ENCODE peak calls at places on chromosome 20, in six cellular contexts. One of them, this sample, is unnamed.

GRCh38 chr20:62955519-62956386 is 3.2 kb downstream of the SLC17A9 start:
- DNase-seq in bronchial epithelial cell: no peak
- DNase-seq in cardiac muscle cell: no peak
- DNase-seq in AG04450: no peak
- DNase-seq in hepatocyte: peak; percentile 82
- DNase-seq in choroid plexus epithelial cell: no peak
- DNase-seq in this sample: no peak

GRCh38 chr20:17762243-17762872 is 62.6 kb downstream of the BANF2 start:
- DNase-seq in AG04450: no peak
- DNase-seq in cardiac muscle cell: no peak
- DNase-seq in choroid plexus epithelial cell: no peak
- DNase-seq in hepatocyte: no peak
- DNase-seq in bronchial epithelial cell: no peak
- DNase-seq in this sample: no peak

GRCh38 chr20:25025091-25025861 is 32.7 kb downstream of the ACSS1 start:
- DNase-seq in bronchial epithelial cell: no peak
- DNase-seq in AG04450: no peak
- DNase-seq in hepatocyte: no peak
- DNase-seq in choroid plexus epithelial cell: no peak
- DNase-seq in cardiac muscle cell: no peak
- DNase-seq in this sample: no peak

GRCh38 chr20:4820833-4821518 is 99.3 kb downstream of the PRND start:
- DNase-seq in AG04450: peak; percentile 60
- DNase-seq in bronchial epithelial cell: peak; percentile 64
- DNase-seq in cardiac muscle cell: peak; percentile 76
- DNase-seq in choroid plexus epithelial cell: peak; percentile 63
- DNase-seq in hepatocyte: no peak
- DNase-seq in this sample: no peak

GRCh38 chr20:568097-568864 is 24.7 kb upstream of the CSNK2A1 start:
- DNase-seq in choroid plexus epithelial cell: no peak
- DNase-seq in AG04450: no peak
- DNase-seq in bronchial epithelial cell: no peak
- DNase-seq in cardiac muscle cell: no peak
- DNase-seq in hepatocyte: no peak
- DNase-seq in this sample: no peak

GRCh38 chr20:24648481-24648880 is 179.1 kb downstream of the SYNDIG1 start:
- DNase-seq in choroid plexus epithelial cell: peak; percentile 73
- DNase-seq in cardiac muscle cell: peak; percentile 54
- DNase-seq in hepatocyte: no peak
- DNase-seq in bronchial epithelial cell: no peak
- DNase-seq in AG04450: no peak
- DNase-seq in this sample: no peak

GRCh38 chr20:44615169-44615791 is 32.9 kb downstream of the PKIG start:
- DNase-seq in bronchial epithelial cell: no peak
- DNase-seq in choroid plexus epithelial cell: no peak
- DNase-seq in cardiac muscle cell: peak; percentile 48
- DNase-seq in AG04450: no peak
- DNase-seq in hepatocyte: no peak
- DNase-seq in this sample: no peak

GRCh38 chr20:38418509-38419204 is 16.5 kb downstream of the SNHG17 start:
- DNase-seq in choroid plexus epithelial cell: peak; percentile 39
- DNase-seq in hepatocyte: no peak
- DNase-seq in cardiac muscle cell: peak; percentile 74
- DNase-seq in AG04450: no peak
- DNase-seq in bronchial epithelial cell: no peak
- DNase-seq in this sample: no peak

GRCh38 chr20:58349586-58349985 is 39.4 kb upstream of the VAPB start:
- DNase-seq in hepatocyte: no peak
- DNase-seq in cardiac muscle cell: peak; percentile 43
- DNase-seq in choroid plexus epithelial cell: peak; percentile 85
- DNase-seq in AG04450: no peak
- DNase-seq in bronchial epithelial cell: peak; percentile 90
- DNase-seq in this sample: no peak

GRCh38 chr20:56945901-56946300 is 316.8 kb downstream of the TFAP2C start:
- DNase-seq in choroid plexus epithelial cell: no peak
- DNase-seq in hepatocyte: no peak
- DNase-seq in cardiac muscle cell: no peak
- DNase-seq in AG04450: no peak
- DNase-seq in bronchial epithelial cell: no peak
- DNase-seq in this sample: no peak

GRCh38 chr20:40134176-40134575 is 554.9 kb downstream of the MAFB start:
- DNase-seq in cardiac muscle cell: no peak
- DNase-seq in hepatocyte: no peak
- DNase-seq in choroid plexus epithelial cell: no peak
- DNase-seq in bronchial epithelial cell: no peak
- DNase-seq in AG04450: no peak
- DNase-seq in this sample: no peak

GRCh38 chr20:45340236-45340847 is 7.9 kb downstream of the SDC4 start:
- DNase-seq in choroid plexus epithelial cell: no peak
- DNase-seq in cardiac muscle cell: no peak
- DNase-seq in hepatocyte: peak; percentile 32
- DNase-seq in AG04450: no peak
- DNase-seq in bronchial epithelial cell: no peak
- DNase-seq in this sample: no peak

GRCh38 chr20:5657190-5657872 is 92.9 kb upstream of the SHLD1 start:
- DNase-seq in bronchial epithelial cell: peak; percentile 99
- DNase-seq in AG04450: peak; percentile 91
- DNase-seq in cardiac muscle cell: peak; percentile 99
- DNase-seq in hepatocyte: peak; percentile 65
- DNase-seq in choroid plexus epithelial cell: peak; percentile 99
- DNase-seq in this sample: no peak

GRCh38 chr20:11740975-11741374 is 176.7 kb upstream of the BTBD3 start:
- DNase-seq in hepatocyte: no peak
- DNase-seq in cardiac muscle cell: no peak
- DNase-seq in choroid plexus epithelial cell: no peak
- DNase-seq in bronchial epithelial cell: no peak
- DNase-seq in AG04450: no peak
- DNase-seq in this sample: no peak

GRCh38 chr20:38859070-38859690 is 53.7 kb downstream of the PPP1R16B start:
- DNase-seq in choroid plexus epithelial cell: no peak
- DNase-seq in bronchial epithelial cell: no peak
- DNase-seq in cardiac muscle cell: no peak
- DNase-seq in hepatocyte: no peak
- DNase-seq in AG04450: no peak
- DNase-seq in this sample: no peak

GRCh38 chr20:37243937-37244571 is 17.6 kb downstream of the GHRH start:
- DNase-seq in AG04450: no peak
- DNase-seq in choroid plexus epithelial cell: peak; percentile 20
- DNase-seq in bronchial epithelial cell: no peak
- DNase-seq in cardiac muscle cell: peak; percentile 23
- DNase-seq in hepatocyte: no peak
- DNase-seq in this sample: no peak

GRCh38 chr20:41023549-41023948 is 5.1 kb upstream of the TOP1 start:
- DNase-seq in cardiac muscle cell: no peak
- DNase-seq in choroid plexus epithelial cell: no peak
- DNase-seq in bronchial epithelial cell: no peak
- DNase-seq in AG04450: no peak
- DNase-seq in hepatocyte: no peak
- DNase-seq in this sample: no peak

GRCh38 chr20:9467995-9468394 is 46.4 kb upstream of the LAMP5 start:
- DNase-seq in AG04450: no peak
- DNase-seq in cardiac muscle cell: no peak
- DNase-seq in bronchial epithelial cell: no peak
- DNase-seq in choroid plexus epithelial cell: no peak
- DNase-seq in hepatocyte: no peak
- DNase-seq in this sample: no peak

GRCh38 chr20:36645998-36646397 is at the start of gene SLA2:
- DNase-seq in hepatocyte: no peak
- DNase-seq in bronchial epithelial cell: no peak
- DNase-seq in choroid plexus epithelial cell: no peak
- DNase-seq in AG04450: no peak
- DNase-seq in cardiac muscle cell: no peak
- DNase-seq in this sample: no peak

GRCh38 chr20:54219751-54220426 is 12.0 kb downstream of the PFDN4 start:
- DNase-seq in bronchial epithelial cell: peak; percentile 52
- DNase-seq in hepatocyte: peak; percentile 55
- DNase-seq in choroid plexus epithelial cell: peak; percentile 73
- DNase-seq in cardiac muscle cell: peak; percentile 73
- DNase-seq in AG04450: no peak
- DNase-seq in this sample: no peak

GRCh38 chr20:59680852-59681251 is 76.5 kb downstream of the PHACTR3 start:
- DNase-seq in AG04450: no peak
- DNase-seq in choroid plexus epithelial cell: no peak
- DNase-seq in bronchial epithelial cell: no peak
- DNase-seq in cardiac muscle cell: no peak
- DNase-seq in hepatocyte: no peak
- DNase-seq in this sample: no peak

GRCh38 chr20:31894980-31895675 is 24.7 kb downstream of the TTLL9 start:
- DNase-seq in choroid plexus epithelial cell: peak; percentile 76
- DNase-seq in bronchial epithelial cell: peak; percentile 63
- DNase-seq in hepatocyte: peak; percentile 60
- DNase-seq in cardiac muscle cell: peak; percentile 73
- DNase-seq in AG04450: no peak
- DNase-seq in this sample: peak; percentile 86

GRCh38 chr20:11178946-11179654 is 505.3 kb upstream of the JAG1 start:
- DNase-seq in AG04450: peak; percentile 7
- DNase-seq in cardiac muscle cell: peak; percentile 44
- DNase-seq in choroid plexus epithelial cell: peak; percentile 75
- DNase-seq in hepatocyte: no peak
- DNase-seq in bronchial epithelial cell: peak; percentile 99
- DNase-seq in this sample: no peak

GRCh38 chr20:39676857-39677351 is 714.8 kb downstream of the DHX35 start:
- DNase-seq in cardiac muscle cell: peak; percentile 11
- DNase-seq in bronchial epithelial cell: peak; percentile 42
- DNase-seq in choroid plexus epithelial cell: no peak
- DNase-seq in hepatocyte: no peak
- DNase-seq in AG04450: no peak
- DNase-seq in this sample: no peak

GRCh38 chr20:50322703-50323131 is 132.1 kb downstream of the CEBPB start:
- DNase-seq in hepatocyte: no peak
- DNase-seq in AG04450: no peak
- DNase-seq in choroid plexus epithelial cell: no peak
- DNase-seq in cardiac muscle cell: no peak
- DNase-seq in bronchial epithelial cell: no peak
- DNase-seq in this sample: no peak
- H3K4me3 ChIP-seq in hepatocyte: no peak overlapping the region
- H3K4me3 ChIP-seq in AG04450: no peak overlapping the region
- H3K4me3 ChIP-seq in choroid plexus epithelial cell: no peak overlapping the region
- H3K4me3 ChIP-seq in cardiac muscle cell: no peak overlapping the region
- H3K4me3 ChIP-seq in bronchial epithelial cell: no peak overlapping the region
- H3K4me3 ChIP-seq in this sample: no peak overlapping the region

DNA sequence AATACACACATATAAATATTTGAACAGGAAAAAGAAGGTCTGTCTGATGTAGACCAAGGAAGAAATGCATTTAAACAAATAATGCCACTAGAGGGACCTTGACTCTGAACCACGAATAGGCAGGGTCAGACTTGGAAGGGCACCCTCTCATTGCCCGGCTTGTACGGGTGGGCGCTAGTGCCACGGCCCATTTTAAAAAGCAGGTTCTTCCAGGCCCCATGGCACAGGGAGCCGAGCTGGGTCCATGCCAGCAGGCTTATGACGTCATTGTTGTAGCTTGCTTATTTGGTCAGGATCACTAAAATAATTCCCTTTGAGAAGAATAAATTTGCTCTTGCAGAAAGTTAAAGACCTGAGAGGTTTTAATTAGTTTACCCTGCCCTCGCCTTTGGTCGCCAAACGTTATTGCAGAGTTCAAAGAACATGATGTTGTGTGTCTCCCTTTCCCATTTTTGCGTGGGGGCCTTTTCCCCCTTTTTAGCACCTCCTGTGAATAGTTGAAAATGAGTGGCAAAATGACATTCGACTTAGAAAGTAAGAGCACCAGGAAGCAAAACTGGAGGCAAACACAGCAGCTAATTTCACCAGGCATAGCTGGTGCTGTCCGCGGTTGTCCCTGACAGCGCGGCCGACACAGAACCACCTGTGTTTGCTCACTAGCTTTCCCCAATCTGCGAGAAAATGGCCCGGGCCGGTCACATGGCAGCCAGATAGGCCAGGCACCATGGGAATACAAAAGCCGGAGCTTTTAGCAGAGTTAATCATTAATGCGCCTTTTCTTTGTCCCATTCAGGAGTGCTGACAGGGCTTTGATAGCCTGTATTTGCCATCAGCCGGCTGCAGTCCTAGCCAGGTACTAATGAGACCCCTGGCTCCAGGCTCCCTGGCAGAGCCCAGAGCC is 93.8 kb downstream of the FOXA2 start:
- DNase-seq in choroid plexus epithelial cell: no peak
- DNase-seq in bronchial epithelial cell: peak; percentile 39
- DNase-seq in hepatocyte: peak; percentile 92
- DNase-seq in cardiac muscle cell: peak; percentile 1
- DNase-seq in AG04450: no peak
- DNase-seq in this sample: no peak
- TF ChIP-seq CTCF in choroid plexus epithelial cell: no peak
- TF ChIP-seq CTCF in bronchial epithelial cell: peak; percentile 28
- TF ChIP-seq CTCF in hepatocyte: peak; percentile 30
- TF ChIP-seq CTCF in cardiac muscle cell: no peak
- TF ChIP-seq CTCF in AG04450: no peak
- TF ChIP-seq CTCF in this sample: no peak

DNA sequence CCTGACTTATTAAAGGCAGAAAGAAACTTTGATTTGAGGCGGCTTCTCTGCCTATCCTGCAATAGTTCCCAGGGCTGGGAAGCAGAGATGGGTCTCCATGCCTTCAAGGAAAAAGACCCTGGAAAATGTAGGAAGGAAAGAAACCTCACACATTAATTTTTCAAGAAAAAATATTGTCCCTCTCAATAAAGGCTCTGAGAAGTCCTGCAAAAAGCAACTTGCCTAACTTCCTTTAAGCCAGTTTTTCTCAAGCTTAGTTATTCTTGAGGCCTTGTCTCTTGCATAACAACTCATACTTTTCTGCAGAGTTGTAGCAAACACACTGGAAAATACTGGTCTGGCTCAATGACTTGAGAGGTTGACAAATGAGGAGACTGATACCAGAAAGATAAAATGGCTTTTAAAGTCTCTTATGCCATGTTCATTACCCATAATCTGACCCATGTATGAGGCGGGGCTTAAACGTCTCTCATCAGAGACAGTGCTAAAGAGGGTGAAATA is 82.1 kb upstream of the KCNG1 start:
- DNase-seq in hepatocyte: no peak
- DNase-seq in AG04450: no peak
- DNase-seq in cardiac muscle cell: peak; percentile 24
- DNase-seq in bronchial epithelial cell: no peak
- DNase-seq in choroid plexus epithelial cell: peak; percentile 62
- DNase-seq in this sample: no peak
- H3K4me3 ChIP-seq in hepatocyte: no peak overlapping the region
- H3K4me3 ChIP-seq in AG04450: no peak overlapping the region
- H3K4me3 ChIP-seq in cardiac muscle cell: no peak overlapping the region
- H3K4me3 ChIP-seq in bronchial epithelial cell: no peak overlapping the region
- H3K4me3 ChIP-seq in choroid plexus epithelial cell: no peak overlapping the region
- H3K4me3 ChIP-seq in this sample: no peak overlapping the region

DNA sequence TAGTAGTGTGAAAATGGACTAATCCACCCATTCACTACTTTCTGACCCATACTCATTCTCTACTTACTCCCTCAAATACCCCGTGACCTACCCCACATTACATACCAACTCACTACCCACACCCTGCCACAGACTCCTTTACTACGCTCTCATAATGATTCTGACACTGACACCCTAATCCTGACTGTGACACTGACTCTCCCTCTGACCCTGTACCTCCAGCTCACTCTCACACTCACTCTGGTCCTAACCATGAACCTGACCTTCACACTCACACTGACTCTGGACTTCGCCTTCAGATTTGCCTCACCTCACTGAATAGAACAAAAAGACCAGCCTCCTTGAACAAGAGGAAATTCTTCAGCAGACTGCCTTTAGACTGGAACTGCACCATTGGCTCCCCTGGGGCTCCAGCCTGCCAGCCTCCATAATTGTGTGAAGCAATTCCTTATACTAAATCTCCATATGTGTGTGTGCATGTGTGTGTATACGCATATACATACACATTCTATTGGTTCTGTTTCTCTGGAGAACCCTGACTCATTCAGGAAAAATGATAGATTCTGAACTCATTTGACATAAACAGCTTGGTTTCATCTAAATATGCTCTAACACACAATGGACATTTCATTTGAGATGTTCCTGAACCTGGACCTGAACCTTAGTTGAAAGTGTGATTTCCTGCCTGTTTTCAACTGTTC is 10.6 kb upstream of the ZNF343 start:
- DNase-seq in AG04450: peak; percentile 67
- DNase-seq in bronchial epithelial cell: no peak
- DNase-seq in hepatocyte: no peak
- DNase-seq in choroid plexus epithelial cell: peak; percentile 80
- DNase-seq in cardiac muscle cell: peak; percentile 81
- DNase-seq in this sample: no peak
- TF ChIP-seq CTCF in AG04450: no peak
- TF ChIP-seq CTCF in bronchial epithelial cell: no peak
- TF ChIP-seq CTCF in hepatocyte: no peak
- TF ChIP-seq CTCF in choroid plexus epithelial cell: no peak
- TF ChIP-seq CTCF in cardiac muscle cell: no peak
- TF ChIP-seq CTCF in this sample: no peak

This sample was measured in GM12864.